ENCODE peak calls at places on chromosomes 5 and 9, in six cellular contexts. K is WERI-Rb-1, W is ascending aorta, I is HFFc6, P is right atrium auricular region, A is cardiac muscle cell. N is an unnamed sample.

GRCh38 chr9:35489313-35490154 is at the start of gene RUSC2:
- DNase-seq in K (peak), W (peak), I (peak), P (peak), A (peak), N (peak)

GRCh38 chr9:5622019-5622418 is 6.9 kb upstream of the RIC1 start:
- DNase-seq in K (no peak), W (no peak), I (peak), P (no peak), A (peak), N (peak)

GRCh38 chr9:84775056-84775648 is 105.6 kb downstream of the NTRK2 start:
- DNase-seq in K (no peak), W (no peak), I (no peak), P (no peak), A (no peak), N (no peak)

GRCh38 chr5:122906768-122907167 is 61.4 kb downstream of the SNX24 start:
- DNase-seq in K (no peak), W (peak), I (peak), P (no peak), A (peak), N (peak)

GRCh38 chr5:53434566-53434965 is 45.9 kb upstream of the FST start:
- DNase-seq in K (no peak), W (no peak), I (no peak), P (no peak), A (no peak), N (no peak)

GRCh38 chr9:86713970-86714369 is 233.3 kb downstream of the GAS1 start:
- DNase-seq in K (no peak), W (no peak), I (no peak), P (no peak), A (peak), N (no peak)

GRCh38 chr9:95381243-95381642 is 63.7 kb upstream of the FANCC start:
- DNase-seq in K (no peak), W (no peak), I (peak), P (no peak), A (peak), N (peak)

GRCh38 chr5:155651-156410 is 35.5 kb upstream of the LRRC14B start:
- DNase-seq in K (peak), W (no peak), I (no peak), P (no peak), A (no peak), N (no peak)

GRCh38 chr9:99105152-99106043 is 485 bp downstream of the TGFBR1 start:
- DNase-seq in K (peak), W (peak), I (peak), P (peak), A (peak), N (peak)

GRCh38 chr5:86951761-86952160 is 315.9 kb upstream of the RASA1 start:
- DNase-seq in K (no peak), W (no peak), I (no peak), P (no peak), A (no peak), N (no peak)

GRCh38 chr5:4977421-4977820 is 162.7 kb upstream of the ADAMTS16 start:
- DNase-seq in K (no peak), W (no peak), I (no peak), P (no peak), A (no peak), N (no peak)

GRCh38 chr9:16344343-16344742 is 526.1 kb downstream of the BNC2 start:
- DNase-seq in K (no peak), W (no peak), I (peak), P (no peak), A (peak), N (peak)

GRCh38 chr9:127967151-127967809 is 13.5 kb downstream of the EEIG1 start:
- DNase-seq in K (no peak), W (no peak), I (no peak), P (no peak), A (no peak), N (no peak)

GRCh38 chr9:115997923-115998322 is 155.7 kb upstream of the PAPPA start:
- DNase-seq in K (no peak), W (no peak), I (peak), P (no peak), A (peak), N (peak)

GRCh38 chr5:128274441-128274840 is 190.9 kb downstream of the SLC12A2 start:
- DNase-seq in K (no peak), W (no peak), I (no peak), P (no peak), A (no peak), N (no peak)

GRCh38 chr5:122515709-122516431 is 203.8 kb downstream of the SNCAIP start:
- DNase-seq in K (peak), W (peak), I (peak), P (no peak), A (peak), N (peak)

GRCh38 chr9:2339416-2339815 is 282.2 kb upstream of the VLDLR start:
- DNase-seq in K (no peak), W (no peak), I (no peak), P (no peak), A (no peak), N (no peak)

GRCh38 chr5:30040483-30041116 is 1152.9 kb upstream of the CDH6 start:
- DNase-seq in K (peak), W (no peak), I (peak), P (no peak), A (peak), N (peak)

GRCh38 chr9:72753261-72753893 is 199.5 kb downstream of the ALDH1A1 start:
- DNase-seq in K (no peak), W (no peak), I (peak), P (no peak), A (peak), N (peak)

GRCh38 chr5:78287833-78288232 is 6.7 kb downstream of the AP3B1 start:
- DNase-seq in K (no peak), W (no peak), I (peak), P (no peak), A (peak), N (peak)

GRCh38 chr9:124863371-124863831 is 1.5 kb downstream of the ARPC5L start:
- DNase-seq in K (no peak), W (no peak), I (no peak), P (no peak), A (no peak), N (no peak)

GRCh38 chr5:155953335-155953734 is 373.6 kb upstream of the SGCD start:
- DNase-seq in K (no peak), W (no peak), I (no peak), P (no peak), A (no peak), N (no peak)

GRCh38 chr9:82382887-82383616 is 394.5 kb downstream of the SPATA31D1 start:
- DNase-seq in K (no peak), W (no peak), I (no peak), P (no peak), A (no peak), N (no peak)

GRCh38 chr5:84181093-84181492 is 203.6 kb downstream of the EDIL3 start:
- DNase-seq in K (no peak), W (no peak), I (no peak), P (no peak), A (peak), N (no peak)

GRCh38 chr5:130168211-130168610 is 263.9 kb downstream of the CHSY3 start:
- DNase-seq in K (no peak), W (no peak), I (no peak), P (no peak), A (peak), N (peak)

GRCh38 chr5:171797563-171797962 is 11.9 kb downstream of the SMIM23 start:
- DNase-seq in K (no peak), W (no peak), I (no peak), P (no peak), A (no peak), N (no peak)

GRCh38 chr5:160166069-160166972 is 47.1 kb upstream of the PWWP2A start:
- DNase-seq in K (no peak), W (no peak), I (no peak), P (no peak), A (no peak), N (no peak)

GRCh38 chr5:160169326-160169725 is 50.1 kb upstream of the PWWP2A start:
- DNase-seq in K (no peak), W (peak), I (peak), P (no peak), A (peak), N (peak)

GRCh38 chr5:160166973-160167622 is 47.8 kb upstream of the PWWP2A start:
- DNase-seq in K (no peak), W (no peak), I (no peak), P (no peak), A (no peak), N (no peak)

GRCh38 chr5:160165137-160166068 is 46.2 kb upstream of the PWWP2A start:
- DNase-seq in K (peak), W (peak), I (peak), P (peak), A (peak), N (peak)

DNA sequence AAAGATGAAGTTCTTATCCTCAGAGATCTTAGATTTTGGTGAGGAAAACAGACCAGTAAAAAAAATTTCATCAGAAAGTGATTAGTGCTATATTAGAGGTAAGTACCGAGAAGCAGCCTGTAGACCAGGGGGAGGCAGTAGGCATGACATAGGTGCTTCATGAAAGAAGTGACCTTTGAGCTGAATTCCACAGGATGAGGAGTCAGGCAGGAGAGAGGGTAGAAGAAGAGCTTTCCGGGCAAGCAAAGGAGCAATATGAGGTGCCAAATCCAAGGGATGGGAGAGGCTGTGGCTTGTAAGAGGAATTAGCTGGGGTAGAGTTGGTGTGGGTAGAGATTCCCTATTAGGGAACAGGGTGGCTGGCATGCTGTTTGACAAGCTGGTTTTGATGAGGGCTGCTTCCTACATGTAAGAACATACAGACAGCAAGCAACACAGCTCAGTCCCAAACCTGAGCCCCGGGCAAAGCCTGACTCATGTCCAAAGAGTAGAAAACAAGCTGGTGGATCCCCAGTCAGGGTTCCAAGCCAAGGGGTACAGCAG is 48.4 kb upstream of the PWWP2A start:
- DNase-seq in K (no peak), W (no peak), I (no peak), P (no peak), A (no peak), N (no peak)
- TF ChIP-seq CTCF in K (no peak), W (no peak), I (no peak), P (no peak), A (no peak), N (no peak)

GRCh38 chr5:35921930-35922329 is 16.5 kb downstream of the CAPSL start:
- DNase-seq in K (no peak), W (no peak), I (no peak), P (no peak), A (no peak), N (no peak)
- TF ChIP-seq CTCF in K (no peak), W (no peak), I (no peak), P (no peak), A (no peak), N (no peak)

DNA sequence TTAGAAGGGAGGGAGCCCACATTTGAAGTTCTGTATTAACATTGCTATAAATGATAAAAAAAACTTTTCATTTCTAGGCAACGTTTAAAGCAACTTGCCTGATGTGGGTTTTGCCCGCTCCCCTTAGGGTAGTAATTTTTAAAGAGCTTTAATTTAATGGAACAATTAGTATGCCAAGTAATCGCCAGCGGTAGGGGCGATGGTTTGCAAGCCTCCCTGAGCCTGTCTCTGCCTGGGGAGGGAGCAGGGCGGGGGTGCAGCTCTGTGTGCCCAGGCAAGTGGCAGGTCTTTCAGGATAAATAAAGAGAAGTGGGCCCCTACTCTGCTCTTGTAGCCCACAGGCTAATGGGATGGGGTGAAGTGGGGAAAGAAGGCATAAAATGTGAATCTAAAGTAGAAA is 13.8 kb upstream of the TGFBI start:
- DNase-seq in K (no peak), W (no peak), I (no peak), P (no peak), A (no peak), N (no peak)
- TF ChIP-seq CTCF in K (no peak), W (no peak), I (no peak), P (no peak), A (no peak), N (no peak)

GRCh38 chr5:178122346-178122745 is 8.5 kb upstream of the RMND5B start:
- DNase-seq in K (no peak), W (no peak), I (no peak), P (no peak), A (no peak), N (no peak)

GRCh38 chr5:178120661-178121357 is 7.5 kb downstream of the N4BP3 start:
- DNase-seq in K (peak), W (no peak), I (peak), P (no peak), A (peak), N (peak)

GRCh38 chr5:178123094-178123986 is 7.5 kb upstream of the RMND5B start:
- DNase-seq in K (no peak), W (no peak), I (no peak), P (no peak), A (no peak), N (no peak)

GRCh38 chr5:178119915-178120660 is 6.8 kb downstream of the N4BP3 start:
- DNase-seq in K (no peak), W (no peak), I (no peak), P (no peak), A (no peak), N (no peak)

GRCh38 chr5:178121450-178122276 is 8.3 kb downstream of the N4BP3 start:
- DNase-seq in K (no peak), W (no peak), I (no peak), P (no peak), A (peak), N (peak)
- TF ChIP-seq CTCF in K (no peak), W (no peak), I (no peak), P (no peak), A (no peak), N (no peak)

GRCh38 chr9:114097613-114098020 is 1.5 kb downstream of the KIF12 start:
- DNase-seq in K (no peak), W (no peak), I (no peak), P (no peak), A (peak), N (no peak)

GRCh38 chr9:114096866-114097612 is 2.1 kb downstream of the KIF12 start:
- DNase-seq in K (no peak), W (no peak), I (no peak), P (no peak), A (no peak), N (no peak)

GRCh38 chr9:114098021-114098659 is 952 bp downstream of the KIF12 start:
- DNase-seq in K (no peak), W (no peak), I (no peak), P (no peak), A (no peak), N (no peak)

GRCh38 chr9:114094971-114095370 is 4.1 kb downstream of the KIF12 start:
- DNase-seq in K (no peak), W (no peak), I (no peak), P (no peak), A (no peak), N (no peak)

GRCh38 chr9:114096041-114096511 is 3.0 kb downstream of the KIF12 start:
- DNase-seq in K (peak), W (no peak), I (no peak), P (no peak), A (no peak), N (no peak)
- TF ChIP-seq CTCF in K (peak), W (no peak), I (peak), P (no peak), A (peak), N (peak)

GRCh38 chr9:91181541-91181940 is 180.2 kb downstream of the AUH start:
- DNase-seq in K (no peak), W (peak), I (no peak), P (peak), A (no peak), N (no peak)

GRCh38 chr9:91180930-91181268 is 180.8 kb downstream of the AUH start:
- DNase-seq in K (no peak), W (no peak), I (no peak), P (no peak), A (no peak), N (no peak)

GRCh38 chr9:91180240-91180929 is 181.3 kb downstream of the AUH start:
- DNase-seq in K (no peak), W (peak), I (no peak), P (peak), A (no peak), N (no peak)

GRCh38 chr9:91182831-91183230 is 178.9 kb downstream of the AUH start:
- DNase-seq in K (no peak), W (peak), I (no peak), P (peak), A (no peak), N (no peak)

DNA sequence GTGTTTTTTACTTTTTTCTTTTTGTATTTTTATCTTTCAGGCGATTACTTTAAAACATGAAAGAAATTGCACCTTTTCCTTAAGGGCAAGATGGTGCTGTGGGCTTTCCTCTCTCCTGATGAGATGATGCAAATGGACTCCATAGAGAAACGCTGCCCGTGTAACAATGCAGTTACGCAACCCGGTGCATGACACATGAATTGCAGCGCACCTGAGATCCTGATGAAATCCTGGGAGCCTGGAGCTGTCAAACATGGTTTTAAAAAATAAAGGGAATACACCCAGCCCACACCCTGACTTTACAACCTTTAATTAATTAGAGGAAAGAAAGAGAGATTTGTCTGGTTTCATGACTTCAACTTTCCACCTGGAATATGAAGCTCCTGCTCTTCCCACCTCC is 179.3 kb downstream of the AUH start:
- DNase-seq in K (no peak), W (peak), I (no peak), P (peak), A (no peak), N (no peak)
- TF ChIP-seq CTCF in K (peak), W (no peak), I (no peak), P (no peak), A (no peak), N (no peak)

GRCh38 chr9:103152473-103152872 is 157.3 kb downstream of the CYLC2 start:
- DNase-seq in K (peak), W (no peak), I (no peak), P (no peak), A (no peak), N (no peak)
- TF ChIP-seq CTCF in K (peak), W (no peak), I (no peak), P (no peak), A (no peak), N (no peak)

DNA sequence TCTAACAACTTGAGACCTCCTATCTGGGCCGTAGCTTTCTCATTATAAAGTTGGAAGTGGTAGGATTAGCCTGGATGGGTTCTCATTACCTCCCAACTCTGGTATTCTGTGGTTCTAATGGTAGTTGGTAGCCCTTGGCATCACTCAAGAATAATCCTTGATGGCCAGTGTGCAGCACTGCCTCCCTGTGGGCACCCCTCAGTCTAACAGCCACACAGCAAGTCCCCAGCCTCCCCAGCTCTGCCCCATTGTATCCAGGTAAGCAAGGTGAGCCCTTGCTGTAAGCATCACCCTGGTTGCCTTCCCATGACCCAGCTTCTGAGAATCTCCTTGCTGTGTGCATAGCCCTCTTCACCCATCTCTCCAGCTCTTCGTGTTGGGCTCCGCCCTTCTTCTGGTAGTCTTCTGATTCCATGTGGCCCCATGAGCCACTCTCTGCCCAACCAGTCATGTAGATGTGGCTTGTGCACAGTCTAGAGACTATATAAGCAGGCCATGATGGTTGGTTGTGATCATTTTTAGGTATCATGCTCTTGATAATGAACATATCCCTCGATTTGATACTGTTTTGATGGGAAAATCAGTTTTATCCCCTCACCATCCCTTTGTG is 57.6 kb upstream of the GRHPR start:
- DNase-seq in K (no peak), W (no peak), I (no peak), P (no peak), A (no peak), N (no peak)
- TF ChIP-seq CTCF in K (peak), W (no peak), I (peak), P (no peak), A (no peak), N (peak)

DNA sequence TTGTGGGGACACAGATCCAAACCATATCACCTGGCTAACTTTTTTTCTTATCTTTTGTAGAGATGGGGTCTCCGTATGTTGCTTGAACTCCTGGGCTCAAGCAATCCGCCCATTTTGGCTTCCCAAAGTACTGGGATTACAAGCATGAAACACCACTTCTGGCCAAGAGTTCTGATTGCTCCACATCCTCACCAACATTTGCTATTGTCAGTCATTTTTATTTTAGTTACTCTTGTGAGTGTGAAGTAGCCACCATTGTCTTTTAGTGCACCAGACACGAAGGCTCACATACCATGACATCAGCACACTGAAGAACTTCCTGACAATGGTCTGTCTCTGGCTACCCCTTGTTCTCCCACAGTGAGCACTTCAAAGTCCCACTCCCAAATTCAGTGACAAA is 17.3 kb downstream of the PLAC8L1 start:
- DNase-seq in K (no peak), W (no peak), I (no peak), P (no peak), A (no peak), N (no peak)
- TF ChIP-seq CTCF in K (no peak), W (no peak), I (no peak), P (no peak), A (no peak), N (no peak)

N was measured in fibroblast of villous mesenchyme.